ENCODE peak calls at places on chromosome 11, in five cellular contexts. H is CD4-positive, CD25-positive, alpha-beta regulatory T cell; C is pulmonary artery endothelial cell; A is RWPE2; U is fibroblast of pulmonary artery. N is an unnamed sample.
A peak's percentile ranks its signal among the peaks of the same experiment; 100 is the strongest.

GRCh38 chr11:64802370-64803162 is 448 bp downstream of the MAP4K2 start:
- DNase-seq in U (no peak), A (no peak), C (no peak), H (peak; percentile 35), N (no peak)

GRCh38 chr11:77117485-77117884 is 10.6 kb upstream of the MYO7A start:
- DNase-seq in C (no peak), H (no peak), A (no peak), U (no peak), N (no peak)

GRCh38 chr11:128181090-128181485 is 406.3 kb downstream of the ETS1 start:
- DNase-seq in U (peak; percentile 97), H (no peak), A (no peak), C (peak; percentile 44), N (no peak)

GRCh38 chr11:128884703-128885338 is 6.3 kb upstream of the KCNJ5 start:
- DNase-seq in C (peak; percentile 33), U (peak; percentile 79), A (no peak), H (peak; percentile 63), N (peak; percentile 41)

GRCh38 chr11:120013325-120014250 is 124.3 kb downstream of the TRIM29 start:
- DNase-seq in U (peak; percentile 31), C (no peak), A (no peak), H (no peak), N (no peak)

GRCh38 chr11:115990004-115990447 is 485.8 kb upstream of the CADM1 start:
- DNase-seq in C (no peak), H (no peak), U (no peak), A (no peak), N (no peak)

GRCh38 chr11:24312464-24313238 is 184.2 kb upstream of the LUZP2 start:
- DNase-seq in A (no peak), H (no peak), C (no peak), U (peak; percentile 98), N (no peak)

GRCh38 chr11:126310229-126310991 is 6.5 kb downstream of the DCPS start:
- DNase-seq in A (no peak), C (no peak), U (peak; percentile 85), H (peak; percentile 42), N (peak; percentile 61)

GRCh38 chr11:45354976-45355705 is 69.0 kb upstream of the SYT13 start:
- DNase-seq in U (peak; percentile 61), H (peak; percentile 89), A (no peak), C (peak; percentile 29), N (peak; percentile 88)

GRCh38 chr11:112085822-112086421 is 634 bp downstream of the TIMM8B start:
- DNase-seq in A (no peak), H (no peak), U (peak; percentile 31), C (no peak), N (no peak)

GRCh38 chr11:123122341-123122740 is 60.4 kb upstream of the HSPA8 start:
- DNase-seq in U (peak; percentile 90), C (no peak), A (no peak), H (no peak), N (no peak)

GRCh38 chr11:67528376-67528775 is 5.1 kb upstream of the CABP2 start:
- DNase-seq in A (no peak), C (no peak), H (no peak), U (no peak), N (no peak)

GRCh38 chr11:110857885-110858555 is 145.8 kb upstream of the ARHGAP20 start:
- DNase-seq in C (no peak), A (no peak), H (no peak), U (peak; percentile 25), N (no peak)

GRCh38 chr11:57269580-57270021 is 32.6 kb upstream of the APLNR start:
- DNase-seq in A (no peak), C (no peak), H (no peak), U (no peak), N (no peak)

GRCh38 chr11:57585301-57585700 is 12.2 kb upstream of the SERPING1 start:
- DNase-seq in H (no peak), U (no peak), A (no peak), C (no peak), N (no peak)

GRCh38 chr11:45410391-45411215 is 124.5 kb upstream of the SYT13 start:
- DNase-seq in U (no peak), C (no peak), A (no peak), H (no peak), N (no peak)

GRCh38 chr11:33704240-33705002 is 3.8 kb upstream of the C11orf91 start:
- DNase-seq in A (no peak), C (no peak), U (no peak), H (no peak), N (no peak)

GRCh38 chr11:59943996-59944395 is 5.8 kb downstream of the OOSP1 start:
- DNase-seq in H (no peak), A (no peak), C (no peak), U (no peak), N (no peak)

GRCh38 chr11:45384711-45385241 is 98.6 kb upstream of the SYT13 start:
- DNase-seq in U (no peak), A (no peak), H (no peak), C (no peak), N (no peak)

GRCh38 chr11:123303924-123304323 is 108.9 kb upstream of the CLMP start:
- DNase-seq in C (no peak), A (no peak), U (no peak), H (no peak), N (no peak)

GRCh38 chr11:71432761-71433647 is 15.2 kb downstream of the DHCR7 start:
- DNase-seq in U (no peak), C (no peak), H (no peak), A (no peak), N (no peak)

GRCh38 chr11:118608268-118609214 is 1.1 kb downstream of the PHLDB1 start:
- DNase-seq in C (no peak), A (no peak), H (peak; percentile 86), U (peak; percentile 92), N (peak; percentile 89)

GRCh38 chr11:14029415-14029814 is 66.9 kb downstream of the SPON1 start:
- DNase-seq in U (no peak), H (no peak), C (no peak), A (no peak), N (no peak)

GRCh38 chr11:29534831-29535230 is 482.0 kb downstream of the KCNA4 start:
- DNase-seq in A (no peak), H (no peak), C (no peak), U (no peak), N (no peak)

GRCh38 chr11:71283960-71284359 is 31.6 kb upstream of the SHANK2 start:
- DNase-seq in U (no peak), H (no peak), C (no peak), A (no peak), N (no peak)

GRCh38 chr11:118820412-118821357 is 29.7 kb upstream of the DDX6 start:
- DNase-seq in C (no peak), A (peak; percentile 74), H (no peak), U (no peak), N (no peak)

GRCh38 chr11:43557553-43558031 is 122.9 kb upstream of the HSD17B12 start:
- DNase-seq in H (no peak), A (no peak), U (peak; percentile 14), C (no peak), N (no peak)

GRCh38 chr11:117610045-117610444 is 187.0 kb downstream of the DSCAML1 start:
- DNase-seq in H (no peak), C (no peak), A (no peak), U (peak; percentile 8), N (no peak)

GRCh38 chr11:62245271-62245753 is 3.3 kb downstream of the SCGB1D2 start:
- DNase-seq in U (peak; percentile 59), C (no peak), H (no peak), A (no peak), N (no peak)

GRCh38 chr11:47533690-47534135 is 19.2 kb downstream of the CELF1 start:
- DNase-seq in A (no peak), C (no peak), H (no peak), U (peak; percentile 37), N (no peak)

GRCh38 chr11:101436511-101437142 is 147.2 kb downstream of the TRPC6 start:
- DNase-seq in H (no peak), A (no peak), C (no peak), U (peak; percentile 53), N (no peak)

GRCh38 chr11:118061401-118062125 is 15.3 kb upstream of the TMPRSS4 start:
- DNase-seq in C (no peak), U (no peak), A (no peak), H (no peak), N (no peak)

GRCh38 chr11:134743809-134744195 is 331.8 kb upstream of the B3GAT1 start:
- DNase-seq in A (no peak), U (no peak), C (no peak), H (no peak), N (no peak)

GRCh38 chr11:109150603-109151002 is 271.4 kb upstream of the C11orf87 start:
- DNase-seq in A (no peak), C (no peak), U (no peak), H (no peak), N (no peak)

N was measured in naive thymus-derived CD4-positive, alpha-beta T cell.